ENCODE peak calls at places on chromosome 22, in seven cellular contexts. Y is NCI-H226; Z is fibroblast of gingiva; W is iris pigment epithelial cell; O is frontal cortex; P is effector CD8-positive, alpha-beta T cell; F is NCI-H748 treated with DMSO at 0.1 percent for 48 hours. V is an unnamed sample.

GRCh38 chr22:46456818-46457163 is 80.6 kb downstream of the CELSR1 start:
- DNase-seq in Y (no peak), Z (no peak), W (no peak), O (no peak), P (no peak), F (no peak), V (no peak)

GRCh38 chr22:42959472-42960145 is 55.3 kb downstream of the PACSIN2 start:
- DNase-seq in Y (peak; percentile 93), Z (no peak), W (peak; percentile 96), O (no peak), P (no peak), F (no peak), V (peak; percentile 67)

GRCh38 chr22:18042685-18043084 is 18.3 kb upstream of the MICAL3 start:
- DNase-seq in Y (no peak), Z (peak; percentile 89), W (no peak), O (no peak), P (no peak), F (no peak), V (no peak)

GRCh38 chr22:25419247-25420113 is 145.0 kb upstream of the GRK3 start:
- DNase-seq in Y (no peak), Z (no peak), W (peak; percentile 74), O (no peak), P (no peak), F (peak; percentile 30), V (no peak)

GRCh38 chr22:28019881-28020861 is 101.1 kb upstream of the PITPNB start:
- DNase-seq in Y (peak; percentile 25), Z (peak; percentile 35), W (peak; percentile 52), O (peak; percentile 78), P (peak; percentile 51), F (no peak), V (peak; percentile 20)

GRCh38 chr22:44221710-44222475 is 41.2 kb downstream of the PARVG start:
- DNase-seq in Y (no peak), Z (no peak), W (no peak), O (no peak), P (no peak), F (no peak), V (no peak)

GRCh38 chr22:32106930-32107329 is 52.2 kb downstream of the C22orf42 start:
- DNase-seq in Y (no peak), Z (no peak), W (peak; percentile 11), O (no peak), P (no peak), F (no peak), V (no peak)

GRCh38 chr22:23178512-23179254 is 1.6 kb upstream of the BCR start:
- DNase-seq in Y (no peak), Z (peak; percentile 25), W (no peak), O (peak; percentile 75), P (peak; percentile 45), F (no peak), V (peak; percentile 28)

GRCh38 chr22:27474112-27474571 is 327.4 kb downstream of the MN1 start:
- DNase-seq in Y (peak; percentile 20), Z (no peak), W (peak; percentile 47), O (no peak), P (no peak), F (no peak), V (no peak)

GRCh38 chr22:45216133-45217003 is 24.3 kb downstream of the KIAA0930 start:
- DNase-seq in Y (no peak), Z (no peak), W (peak; percentile 59), O (no peak), P (no peak), F (no peak), V (no peak)

GRCh38 chr22:17235149-17235655 is 16.0 kb upstream of the ADA2 start:
- DNase-seq in Y (no peak), Z (no peak), W (no peak), O (no peak), P (no peak), F (no peak), V (no peak)

GRCh38 chr22:37610480-37611148 is 2.0 kb downstream of the GGA1 start:
- DNase-seq in Y (no peak), Z (no peak), W (no peak), O (peak; percentile 29), P (no peak), F (no peak), V (no peak)

GRCh38 chr22:38504731-38505594 is 1.1 kb downstream of the DDX17 start:
- DNase-seq in Y (peak; percentile 7), Z (peak; percentile 58), W (peak; percentile 65), O (no peak), P (peak; percentile 12), F (peak; percentile 26), V (no peak)

GRCh38 chr22:23218053-23218866 is 38.0 kb downstream of the BCR start:
- DNase-seq in Y (no peak), Z (no peak), W (no peak), O (no peak), P (no peak), F (no peak), V (no peak)

GRCh38 chr22:37971475-37972434 is 12.6 kb downstream of the SOX10 start:
- DNase-seq in Y (no peak), Z (no peak), W (no peak), O (no peak), P (no peak), F (no peak), V (no peak)

GRCh38 chr22:18012528-18012927 is 11.8 kb downstream of the MICAL3 start:
- DNase-seq in Y (peak; percentile 64), Z (no peak), W (peak; percentile 71), O (no peak), P (no peak), F (no peak), V (no peak)

GRCh38 chr22:22168190-22168940 is 76.2 kb upstream of the VPREB1 start:
- DNase-seq in Y (no peak), Z (peak; percentile 27), W (peak; percentile 6), O (no peak), P (no peak), F (peak; percentile 22), V (no peak)

GRCh38 chr22:32650553-32651345 is 150.8 kb upstream of the TIMP3 start:
- DNase-seq in Y (no peak), Z (no peak), W (no peak), O (no peak), P (no peak), F (no peak), V (no peak)

GRCh38 chr22:46863794-46864193 is 101.3 kb downstream of the TBC1D22A start:
- DNase-seq in Y (no peak), Z (no peak), W (no peak), O (no peak), P (no peak), F (no peak), V (no peak)

GRCh38 chr22:32584650-32585049 is 110.0 kb downstream of the FBXO7 start:
- DNase-seq in Y (no peak), Z (peak; percentile 95), W (peak; percentile 39), O (no peak), P (no peak), F (no peak), V (no peak)

GRCh38 chr22:26170795-26171194 is 1.5 kb downstream of the SEZ6L start:
- DNase-seq in Y (no peak), Z (no peak), W (no peak), O (no peak), P (no peak), F (peak; percentile 74), V (no peak)